ENCODE peak calls at places on chromosomes 4 and X, in five cellular contexts. V is mesendoderm, D is tibial artery, F is SW 1271, Q is endothelial cell. N is an unnamed sample.

GRCh38 chr4:168631241-168632151 is 134.6 kb downstream of the PALLD start:
- DNase-seq in V (peak), D (peak), F (no peak), Q (peak), N (peak)

GRCh38 chr4:89026542-89026941 is 30.4 kb downstream of the FAM13A start:
- DNase-seq in V (peak), D (no peak), F (no peak), Q (no peak), N (no peak)

GRCh38 chrX:108285361-108285760 is 152.9 kb downstream of the COL4A6 start:
- DNase-seq in V (no peak), D (no peak), F (no peak), Q (no peak), N (no peak)

GRCh38 chrX:69163936-69164741 is 1.1 kb downstream of the PJA1 start:
- DNase-seq in V (peak), D (no peak), F (peak), Q (no peak), N (peak)

GRCh38 chr4:22462693-22463092 is 53.2 kb downstream of the ADGRA3 start:
- DNase-seq in V (peak), D (no peak), F (no peak), Q (no peak), N (peak)

GRCh38 chrX:125420809-125421208 is 101.1 kb downstream of the TEX13C start:
- DNase-seq in V (no peak), D (no peak), F (no peak), Q (no peak), N (no peak)

GRCh38 chrX:134396174-134396573 is 63.8 kb upstream of the HPRT1 start:
- DNase-seq in V (no peak), D (no peak), F (peak), Q (no peak), N (no peak)

GRCh38 chr4:169621754-169622481 is 1.5 kb downstream of the CLCN3 start:
- DNase-seq in V (no peak), D (no peak), F (peak), Q (no peak), N (no peak)

GRCh38 chr4:20698382-20698781 is 1.9 kb upstream of the PACRGL start:
- DNase-seq in V (no peak), D (no peak), F (no peak), Q (no peak), N (no peak)

GRCh38 chr4:31655328-31655727 is 935.2 kb downstream of the PCDH7 start:
- DNase-seq in V (no peak), D (no peak), F (no peak), Q (no peak), N (no peak)

GRCh38 chrX:134761788-134762187 is 103.5 kb upstream of the PLAC1 start:
- DNase-seq in V (peak), D (no peak), F (peak), Q (no peak), N (no peak)

GRCh38 chr4:132923516-132923915 is 225.6 kb upstream of the PCDH10 start:
- DNase-seq in V (no peak), D (no peak), F (no peak), Q (no peak), N (no peak)

GRCh38 chrX:38426785-38427184 is 74.4 kb downstream of the OTC start:
- DNase-seq in V (no peak), D (no peak), F (no peak), Q (no peak), N (no peak)

GRCh38 chrX:54357414-54358377 is at the start of gene WNK3:
- DNase-seq in V (peak), D (peak), F (peak), Q (peak), N (peak)

GRCh38 chrX:51420610-51421009 is 75.8 kb downstream of the NUDT11 start:
- DNase-seq in V (peak), D (no peak), F (peak), Q (peak), N (no peak)

GRCh38 chr4:46999584-46999983 is 6.2 kb upstream of the GABRA4 start:
- DNase-seq in V (no peak), D (no peak), F (no peak), Q (no peak), N (no peak)

GRCh38 chr4:89724716-89725115 is 112.2 kb downstream of the SNCA start:
- DNase-seq in V (peak), D (no peak), F (no peak), Q (no peak), N (no peak)

GRCh38 chr4:96531836-96532235 is 691.9 kb downstream of the PDHA2 start:
- DNase-seq in V (no peak), D (no peak), F (no peak), Q (no peak), N (no peak)

GRCh38 chr4:86788826-86789225 is 60.4 kb downstream of the SLC10A6 start:
- DNase-seq in V (peak), D (no peak), F (no peak), Q (no peak), N (no peak)

GRCh38 chr4:158823461-158823873 is 54.6 kb downstream of the FNIP2 start:
- DNase-seq in V (no peak), D (no peak), F (no peak), Q (no peak), N (no peak)

GRCh38 chrX:23742174-23742692 is 843 bp downstream of the ACOT9 start:
- DNase-seq in V (peak), D (peak), F (peak), Q (no peak), N (peak)

GRCh38 chrX:72262077-72262476 is 15.0 kb downstream of the RPS4X start:
- DNase-seq in V (no peak), D (no peak), F (no peak), Q (no peak), N (no peak)

GRCh38 chrX:22987452-22987851 is 12.3 kb upstream of the DDX53 start:
- DNase-seq in V (no peak), D (no peak), F (no peak), Q (no peak), N (no peak)

GRCh38 chr4:3268395-3269104 is 19.6 kb downstream of the MSANTD1 start:
- DNase-seq in V (no peak), D (no peak), F (no peak), Q (no peak), N (no peak)

GRCh38 chr4:121256346-121256745 is 92.2 kb upstream of the TNIP3 start:
- DNase-seq in V (no peak), D (no peak), F (peak), Q (no peak), N (no peak)

GRCh38 chr4:106565727-106566126 is 197.1 kb upstream of the GIMD1 start:
- DNase-seq in V (no peak), D (no peak), F (no peak), Q (no peak), N (no peak)

GRCh38 chr4:86675548-86675947 is 81.4 kb downstream of the PTPN13 start:
- DNase-seq in V (no peak), D (no peak), F (no peak), Q (no peak), N (no peak)

GRCh38 chr4:137610960-137611359 is 78.7 kb upstream of the PCDH18 start:
- DNase-seq in V (peak), D (no peak), F (peak), Q (peak), N (peak)

GRCh38 chr4:150007512-150007911 is 70.7 kb upstream of the DCLK2 start:
- DNase-seq in V (peak), D (no peak), F (peak), Q (no peak), N (no peak)

GRCh38 chr4:85496146-85496849 is 21.3 kb downstream of the ARHGAP24 start:
- DNase-seq in V (no peak), D (no peak), F (peak), Q (no peak), N (no peak)

GRCh38 chrX:139766545-139766983 is 58.6 kb upstream of the MCF2 start:
- DNase-seq in V (no peak), D (no peak), F (no peak), Q (no peak), N (no peak)

GRCh38 chr4:6909970-6910339 is 329 bp downstream of the TBC1D14 start:
- DNase-seq in V (no peak), D (no peak), F (no peak), Q (peak), N (no peak)

GRCh38 chr4:24373662-24374061 is 210.7 kb downstream of the DHX15 start:
- DNase-seq in V (no peak), D (no peak), F (no peak), Q (no peak), N (no peak)

GRCh38 chrX:153561337-153561736 is 37.6 kb downstream of the CCNQ start:
- DNase-seq in V (no peak), D (no peak), F (no peak), Q (no peak), N (no peak)